ENCODE peak calls at places on chromosome 15, in six cellular contexts. M is astrocyte of the spinal cord, Z is right atrium auricular region, U is tibial artery, S is endothelial cell, W is NB4. F is an unnamed sample.

GRCh38 chr15:71654714-71655174 is 155.6 kb upstream of the NR2E3 start:
- DNase-seq in M (no peak), W (no peak), U (no peak), Z (no peak), S (no peak), F (no peak)

GRCh38 chr15:86915811-86916331 is 836.2 kb downstream of the AGBL1 start:
- DNase-seq in M (peak; percentile 67), W (peak; percentile 69), S (peak; percentile 26), Z (no peak), U (no peak), F (no peak)

GRCh38 chr15:36954486-36954885 is 145.9 kb downstream of the MEIS2 start:
- DNase-seq in U (no peak), Z (no peak), W (no peak), M (peak; percentile 41), S (no peak), F (no peak)

GRCh38 chr15:63277893-63278505 is 594 bp downstream of the APH1B start:
- DNase-seq in W (no peak), Z (no peak), M (no peak), U (no peak), S (no peak), F (no peak)

GRCh38 chr15:55353030-55353429 is 34.0 kb downstream of the PIGB start:
- DNase-seq in U (no peak), M (no peak), W (no peak), Z (no peak), S (no peak), F (no peak)

GRCh38 chr15:29670945-29671307 is 151.3 kb downstream of the TJP1 start:
- DNase-seq in Z (no peak), W (no peak), S (no peak), M (peak; percentile 79), U (no peak), F (no peak)

GRCh38 chr15:74431645-74432044 is 2.1 kb downstream of the SEMA7A start:
- DNase-seq in Z (no peak), W (no peak), U (no peak), S (no peak), M (no peak), F (no peak)

GRCh38 chr15:53978248-53978906 is at the start of gene UNC13C:
- DNase-seq in W (no peak), S (peak; percentile 40), Z (no peak), U (peak; percentile 70), M (no peak), F (no peak)

GRCh38 chr15:60383008-60383694 is 14.6 kb downstream of the ANXA2 start:
- DNase-seq in S (no peak), W (no peak), U (no peak), M (no peak), Z (no peak), F (no peak)

GRCh38 chr15:26376243-26376642 is 396.6 kb downstream of the GABRB3 start:
- DNase-seq in M (no peak), W (no peak), U (no peak), S (no peak), Z (no peak), F (no peak)

GRCh38 chr15:37585966-37586656 is 348.3 kb upstream of the TMCO5A start:
- DNase-seq in U (no peak), W (no peak), Z (no peak), S (no peak), M (peak; percentile 82), F (no peak)

GRCh38 chr15:89835190-89835564 is 20.5 kb upstream of the ANPEP start:
- DNase-seq in S (no peak), U (no peak), W (no peak), M (no peak), Z (no peak), F (no peak)

GRCh38 chr15:50365570-50365969 is 10.6 kb upstream of the GABPB1 start:
- DNase-seq in U (no peak), M (no peak), W (no peak), Z (no peak), S (no peak), F (no peak)

GRCh38 chr15:77986891-77987764 is 90.4 kb downstream of the TBC1D2B start:
- DNase-seq in Z (no peak), M (no peak), S (peak; percentile 3), W (no peak), U (peak; percentile 63), F (no peak)

GRCh38 chr15:63463030-63463429 is 41.4 kb upstream of the USP3 start:
- DNase-seq in S (no peak), M (no peak), W (no peak), U (no peak), Z (no peak), F (no peak)

GRCh38 chr15:78146437-78147154 is 2.6 kb upstream of the IDH3A start:
- DNase-seq in W (peak; percentile 43), S (no peak), Z (no peak), U (no peak), M (no peak), F (no peak)

GRCh38 chr15:93895976-93896770 is 335.2 kb upstream of the MCTP2 start:
- DNase-seq in Z (no peak), U (no peak), M (no peak), W (no peak), S (no peak), F (no peak)

GRCh38 chr15:58048261-58048660 is 17.2 kb downstream of the ALDH1A2 start:
- DNase-seq in M (no peak), S (no peak), W (no peak), U (no peak), Z (no peak), F (no peak)

GRCh38 chr15:83784975-83785374 is 131.1 kb downstream of the ADAMTSL3 start:
- DNase-seq in U (no peak), W (no peak), M (peak; percentile 46), Z (no peak), S (no peak), F (no peak)

GRCh38 chr15:52653451-52653964 is 25.7 kb downstream of the ATOSA start:
- DNase-seq in S (no peak), W (no peak), Z (no peak), M (peak; percentile 84), U (no peak), F (no peak)

GRCh38 chr15:99452728-99453643 is 112.8 kb upstream of the MEF2A start:
- DNase-seq in Z (peak; percentile 95), S (no peak), W (peak; percentile 38), U (peak; percentile 94), M (peak; percentile 62), F (peak; percentile 37)

GRCh38 chr15:78345726-78346125 is 5.6 kb downstream of the CRABP1 start:
- DNase-seq in W (no peak), Z (no peak), S (no peak), M (no peak), U (no peak), F (no peak)

GRCh38 chr15:31013863-31014607 is 22.6 kb upstream of the MTMR10 start:
- DNase-seq in S (no peak), M (no peak), Z (no peak), W (no peak), U (no peak), F (no peak)

GRCh38 chr15:92033319-92033718 is 179.8 kb downstream of the SLCO3A1 start:
- DNase-seq in S (no peak), W (no peak), Z (no peak), M (no peak), U (no peak), F (no peak)

GRCh38 chr15:91795281-91795680 is 58.2 kb upstream of the SLCO3A1 start:
- DNase-seq in Z (no peak), M (no peak), W (no peak), U (no peak), S (no peak), F (no peak)

GRCh38 chr15:101132390-101133180 is 119.3 kb downstream of the CHSY1 start:
- DNase-seq in Z (no peak), W (no peak), U (no peak), S (no peak), M (no peak), F (no peak)

GRCh38 chr15:101134780-101135179 is 117.1 kb downstream of the CHSY1 start:
- DNase-seq in Z (no peak), M (no peak), W (no peak), S (no peak), U (no peak), F (no peak)

GRCh38 chr15:101135532-101136166 is 116.2 kb downstream of the CHSY1 start:
- DNase-seq in U (no peak), W (peak; percentile 85), Z (no peak), S (no peak), M (no peak), F (peak; percentile 43)

GRCh38 chr15:101133181-101133460 is 118.7 kb downstream of the CHSY1 start:
- DNase-seq in U (no peak), Z (no peak), W (no peak), M (no peak), S (no peak), F (no peak)

DNA sequence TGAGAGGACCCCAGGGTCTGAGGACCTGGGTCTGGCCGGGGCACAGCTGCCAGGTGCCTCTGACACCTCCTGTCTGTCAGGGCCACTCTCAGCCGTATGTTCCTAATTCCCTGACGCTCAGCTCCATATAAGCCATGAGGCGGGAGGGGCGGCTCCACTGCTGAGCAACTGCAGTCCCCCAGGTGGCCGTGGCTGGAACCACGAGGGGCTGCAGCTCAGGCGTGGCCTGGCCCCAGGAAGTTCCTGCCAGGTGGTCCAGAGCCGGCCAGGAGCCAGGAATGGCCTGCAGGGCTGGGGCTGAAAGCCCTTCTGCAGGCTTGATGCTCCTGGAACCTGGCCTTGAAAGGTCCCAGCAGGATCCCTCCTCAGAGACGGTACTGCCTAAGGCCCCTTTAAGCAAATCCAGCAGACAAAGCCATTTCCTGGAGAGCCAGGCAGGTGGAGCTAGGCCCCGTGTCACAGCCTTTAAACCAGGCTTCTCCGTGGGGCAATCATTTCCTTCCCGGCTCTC is 118.0 kb downstream of the CHSY1 start:
- DNase-seq in Z (no peak), W (no peak), U (no peak), M (no peak), S (no peak), F (no peak)
- TF ChIP-seq CTCF in Z (no peak), W (no peak), U (no peak), M (no peak), S (no peak), F (no peak)

GRCh38 chr15:38864827-38865604 is 300.4 kb upstream of the RASGRP1 start:
- DNase-seq in W (no peak), M (peak; percentile 94), Z (peak; percentile 79), S (no peak), U (peak; percentile 74), F (no peak)
- TF ChIP-seq CTCF in W (no peak), M (peak; percentile 4), Z (no peak), S (no peak), U (no peak), F (no peak)

GRCh38 chr15:48409623-48410022 is 78.4 kb downstream of the DUT start:
- DNase-seq in S (no peak), U (no peak), M (no peak), Z (no peak), W (no peak), F (no peak)

GRCh38 chr15:48406240-48406891 is 75.1 kb downstream of the DUT start:
- DNase-seq in S (no peak), Z (no peak), U (no peak), M (no peak), W (no peak), F (no peak)

GRCh38 chr15:48402778-48403177 is 71.5 kb downstream of the DUT start:
- DNase-seq in S (no peak), U (no peak), M (no peak), Z (no peak), W (no peak), F (no peak)

GRCh38 chr15:48408337-48408736 is 77.1 kb downstream of the DUT start:
- DNase-seq in U (no peak), M (no peak), Z (no peak), W (no peak), S (no peak), F (no peak)

GRCh38 chr15:48406911-48407310 is 75.7 kb downstream of the DUT start:
- DNase-seq in W (peak; percentile 2), U (no peak), Z (no peak), S (no peak), M (no peak), F (no peak)
- TF ChIP-seq CTCF in W (peak; percentile 32), U (no peak), Z (no peak), S (no peak), M (peak; percentile 34), F (no peak)

GRCh38 chr15:69081310-69082004 is 67.0 kb downstream of the NOX5 start:
- DNase-seq in W (no peak), Z (peak; percentile 66), S (peak; percentile 58), M (peak; percentile 13), U (peak; percentile 70), F (no peak)
- TF ChIP-seq CTCF in W (no peak), Z (no peak), S (no peak), M (no peak), U (no peak), F (no peak)

F was measured in activated B cell treated with CpG ODN at 0.5 μM for 24 hours.